ENCODE peak calls at places on chromosome 21, in four cellular contexts. M is HepG2, Q is GM12878, L is H1. T is an unnamed sample.

GRCh38 chr21:43209575-43210453 is 41.0 kb downstream of the CRYAA start:
- DNase-seq in M (peak; percentile 72), L (no peak), Q (no peak), T (no peak)

GRCh38 chr21:15794277-15794912 is 64.6 kb downstream of the USP25 start:
- DNase-seq in M (no peak), Q (no peak), L (no peak), T (no peak)

GRCh38 chr21:33660406-33660805 is 18.1 kb downstream of the ITSN1 start:
- DNase-seq in L (no peak), M (no peak), Q (no peak), T (no peak)

GRCh38 chr21:14056771-14057191 is 154.0 kb downstream of the LIPI start:
- DNase-seq in Q (no peak), L (no peak), M (no peak), T (no peak)

GRCh38 chr21:44012474-44013379 is 618 bp downstream of the TRAPPC10 start:
- DNase-seq in L (no peak), Q (peak; percentile 27), M (peak; percentile 65), T (peak; percentile 95)

GRCh38 chr21:43767980-43768867 is 7.9 kb downstream of the CSTB start:
- DNase-seq in M (no peak), Q (no peak), L (no peak), T (peak; percentile 88)

GRCh38 chr21:14321042-14321441 is 61.9 kb downstream of the HSPA13 start:
- DNase-seq in Q (no peak), M (no peak), L (no peak), T (no peak)

GRCh38 chr21:30216041-30216723 is at the start of gene CLDN8:
- DNase-seq in M (no peak), Q (no peak), L (no peak), T (no peak)

GRCh38 chr21:25385912-25386474 is 221.3 kb downstream of the MRPL39 start:
- DNase-seq in L (no peak), Q (no peak), M (peak; percentile 72), T (peak; percentile 69)

GRCh38 chr21:20783611-20784010 is 214.6 kb upstream of the NCAM2 start:
- DNase-seq in L (no peak), Q (no peak), M (no peak), T (no peak)

GRCh38 chr21:15659768-15660423 is 69.9 kb upstream of the USP25 start:
- DNase-seq in Q (no peak), L (no peak), M (peak; percentile 42), T (no peak)

GRCh38 chr21:39010629-39011404 is 172.4 kb downstream of the PSMG1 start:
- DNase-seq in L (no peak), M (no peak), Q (no peak), T (no peak)

GRCh38 chr21:15706686-15707085 is 23.1 kb upstream of the USP25 start:
- DNase-seq in L (no peak), Q (no peak), M (no peak), T (no peak)

GRCh38 chr21:29367335-29367734 is 68.6 kb downstream of the BACH1 start:
- DNase-seq in Q (no peak), M (no peak), L (no peak), T (no peak)

GRCh38 chr21:46227811-46228344 is 696 bp downstream of the LSS start:
- DNase-seq in Q (no peak), M (no peak), L (no peak), T (peak; percentile 37)

GRCh38 chr21:38075833-38076567 is 159.7 kb upstream of the KCNJ6 start:
- DNase-seq in L (no peak), Q (no peak), M (no peak), T (no peak)

GRCh38 chr21:24895885-24896734 is 711.2 kb downstream of the MRPL39 start:
- DNase-seq in M (no peak), Q (peak; percentile 49), L (no peak), T (peak; percentile 2)

GRCh38 chr21:43794311-43794710 is 4.9 kb downstream of the RRP1 start:
- DNase-seq in Q (no peak), L (no peak), M (no peak), T (no peak)

GRCh38 chr21:18369115-18369514 is 34.5 kb downstream of the TMPRSS15 start:
- DNase-seq in L (no peak), M (peak; percentile 2), Q (no peak), T (no peak)

GRCh38 chr21:42474982-42475381 is 21.0 kb downstream of the RSPH1 start:
- DNase-seq in Q (no peak), L (no peak), M (no peak), T (no peak)

GRCh38 chr21:42232176-42232825 is 13.4 kb downstream of the ABCG1 start:
- DNase-seq in M (no peak), Q (no peak), L (no peak), T (no peak)

GRCh38 chr21:40707271-40707670 is 139.7 kb downstream of the DSCAM start:
- DNase-seq in L (no peak), Q (no peak), M (no peak), T (no peak)

GRCh38 chr21:46381521-46381920 is 57.6 kb downstream of the PCNT start:
- DNase-seq in Q (no peak), L (no peak), M (no peak), T (no peak)

GRCh38 chr21:42366292-42367010 is at the start of gene TFF1:
- DNase-seq in L (no peak), M (peak; percentile 71), Q (no peak), T (peak; percentile 21)

GRCh38 chr21:17467829-17468228 is 45.0 kb upstream of the CXADR start:
- DNase-seq in L (no peak), M (peak; percentile 66), Q (no peak), T (no peak)

GRCh38 chr21:17454315-17455027 is 58.4 kb upstream of the CXADR start:
- DNase-seq in Q (no peak), L (peak; percentile 71), M (peak; percentile 91), T (peak; percentile 33)

GRCh38 chr21:33578214-33578613 is 10.3 kb downstream of the DONSON start:
- DNase-seq in L (no peak), M (no peak), Q (no peak), T (no peak)

GRCh38 chr21:38496224-38496623 is 2.1 kb downstream of the ERG start:
- DNase-seq in Q (no peak), L (no peak), M (no peak), T (no peak)

GRCh38 chr21:31119199-31119598 is 80.9 kb upstream of the KRTAP19-8 start:
- DNase-seq in Q (no peak), L (no peak), M (no peak), T (no peak)

GRCh38 chr21:41065539-41065938 is 102.4 kb upstream of the BACE2 start:
- DNase-seq in M (no peak), L (no peak), Q (no peak), T (no peak)

GRCh38 chr21:22536511-22536910 is 1538.3 kb downstream of the NCAM2 start:
- DNase-seq in Q (no peak), L (no peak), M (no peak), T (no peak)

GRCh38 chr21:38869946-38870345 is 64.2 kb downstream of the ETS2 start:
- DNase-seq in Q (no peak), L (no peak), M (peak; percentile 39), T (no peak)

GRCh38 chr21:42626171-42626570 is 27.2 kb upstream of the PDE9A start:
- DNase-seq in M (no peak), Q (no peak), L (no peak), T (no peak)

GRCh38 chr21:42567861-42568260 is 54.2 kb downstream of the SLC37A1 start:
- DNase-seq in M (no peak), L (no peak), Q (no peak), T (no peak)

DNA sequence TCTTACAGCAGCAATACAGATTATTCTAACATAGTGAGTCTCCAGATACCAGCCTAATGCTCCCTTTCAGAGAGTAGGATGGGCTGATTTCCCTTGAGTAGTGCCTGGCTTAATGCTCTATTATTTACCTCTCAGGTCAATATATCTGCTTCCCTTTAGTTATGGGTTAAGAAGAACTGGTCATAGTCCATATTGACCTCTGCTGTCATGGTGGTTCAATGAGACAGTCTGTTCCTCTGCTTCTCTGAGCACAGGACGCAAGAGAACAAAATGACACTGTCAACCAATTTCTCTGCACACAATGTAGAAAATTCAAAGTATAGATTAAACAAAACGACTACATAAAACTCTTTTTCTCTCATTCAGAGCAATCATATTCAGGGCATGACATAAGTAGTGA is 2.9 kb downstream of the MRAP start:
- DNase-seq in L (no peak), Q (no peak), M (peak; percentile 37), T (no peak)
- TF ChIP-seq ATF3 in L (no peak), Q (no peak), M (no peak), T (no peak)

DNA sequence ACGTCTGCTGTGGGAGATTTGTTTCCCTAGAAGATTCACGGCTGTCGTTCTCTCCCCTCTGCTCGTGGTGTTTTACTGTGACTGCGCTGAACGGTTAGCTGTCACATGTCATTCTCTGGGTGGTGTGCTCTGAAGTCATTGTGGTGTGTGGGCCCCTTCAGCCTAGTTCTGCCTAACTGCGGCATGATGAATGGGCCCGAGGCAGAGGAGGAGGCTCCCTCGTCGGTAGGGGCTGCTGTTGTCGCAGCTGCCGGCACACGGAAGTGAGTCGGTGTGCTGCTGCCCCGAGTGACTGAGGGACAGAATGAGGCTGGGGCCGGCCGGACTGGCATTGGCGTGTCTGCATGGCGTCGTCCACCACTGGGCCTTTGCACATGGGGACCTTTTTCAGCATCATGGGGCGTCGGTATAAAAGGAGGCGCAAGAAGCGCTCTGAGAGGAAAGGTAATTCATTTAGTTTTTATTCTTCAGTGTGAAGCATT is 77.9 kb downstream of the ADARB1 start:
- DNase-seq in M (no peak), Q (no peak), L (peak; percentile 25), T (peak; percentile 87)
- TF ChIP-seq RFX5 in M (no peak), Q (no peak), L (no peak), T (no peak)

DNA sequence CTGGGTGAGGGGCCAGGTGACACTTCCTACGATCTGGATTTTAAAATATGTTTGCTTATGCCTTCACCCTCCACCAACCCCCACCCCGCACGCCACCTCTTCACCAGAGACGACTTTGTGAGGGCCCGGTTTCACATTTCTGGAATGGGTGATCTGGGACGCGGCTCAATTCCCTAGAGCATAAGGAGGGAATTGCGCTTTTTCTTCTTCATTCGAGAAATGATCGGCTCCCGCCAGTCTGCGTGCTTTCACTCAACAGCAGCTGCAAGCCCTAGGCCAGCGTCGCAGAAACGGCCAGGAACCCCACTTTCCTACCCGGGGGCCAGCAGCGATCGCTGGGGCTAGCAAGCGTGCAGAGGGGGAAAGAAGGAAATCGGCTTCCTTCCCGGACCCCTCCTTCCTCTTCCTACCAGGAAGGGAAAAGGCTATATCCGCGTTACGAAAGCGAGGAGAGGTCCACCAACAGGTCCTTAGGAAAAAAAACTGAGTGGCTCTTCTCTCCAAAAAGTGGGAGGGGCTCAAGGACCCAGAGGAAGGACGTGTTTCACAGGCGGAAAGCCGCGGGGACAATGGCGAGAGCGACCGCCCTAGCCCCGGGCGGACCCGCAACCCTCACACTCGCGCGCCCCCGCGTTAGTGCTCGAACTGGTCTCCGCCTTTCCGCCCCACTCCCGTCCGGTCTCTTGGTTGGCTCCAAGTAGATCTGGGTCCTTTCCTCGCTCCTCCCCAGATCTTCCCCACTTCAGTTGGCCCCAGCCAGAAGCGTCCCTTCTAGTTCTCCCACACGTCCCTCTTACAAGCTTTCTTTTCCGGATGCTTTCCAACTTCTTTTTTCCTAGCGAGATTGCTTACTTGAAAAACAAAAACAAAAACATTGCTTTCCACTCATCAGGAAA is 1.1 kb upstream of the ADAMTS1 start:
- DNase-seq in Q (no peak), M (no peak), L (no peak), T (no peak)
- TF ChIP-seq ATF3 in Q (no peak), M (no peak), L (no peak), T (no peak)

GRCh38 chr21:36810443-36810842 is 111.5 kb downstream of the SIM2 start:
- DNase-seq in Q (no peak), M (no peak), L (no peak), T (no peak)

GRCh38 chr21:36806103-36806502 is 107.2 kb downstream of the SIM2 start:
- DNase-seq in M (no peak), Q (no peak), L (no peak), T (no peak)

GRCh38 chr21:36804867-36805611 is 106.1 kb downstream of the SIM2 start:
- DNase-seq in L (no peak), M (no peak), Q (no peak), T (no peak)

GRCh38 chr21:36803801-36804452 is 105.0 kb downstream of the SIM2 start:
- DNase-seq in L (no peak), M (no peak), Q (no peak), T (no peak)

GRCh38 chr21:36807421-36808004 is 108.6 kb downstream of the SIM2 start:
- DNase-seq in M (no peak), Q (no peak), L (no peak), T (no peak)
- TF ChIP-seq RFX5 in M (no peak), Q (no peak), L (no peak), T (no peak)

T was measured in K562.